ENCODE peak calls at places on chromosomes 12 and 14, in nine cellular contexts. R is heart left ventricle, Z is retinal pigment epithelial cell, B is AG09309, A is small intestine, I is NCI-H2081, J is foreskin fibroblast, E is spleen, L is kidney tubule cell. D is an unnamed sample.

GRCh38 chr12:125509195-125509594 is 444.0 kb downstream of the AACS start:
- DNase-seq in R (no peak), Z (peak), B (no peak), A (no peak), I (no peak), J (no peak), E (no peak), L (no peak), D (no peak)

GRCh38 chr12:70664463-70664862 is 27.2 kb upstream of the PTPRB start:
- DNase-seq in R (no peak), Z (no peak), B (no peak), A (no peak), I (peak), J (no peak), E (no peak), L (no peak), D (no peak)

GRCh38 chr12:82996168-82996812 is 309.6 kb downstream of the TMTC2 start:
- DNase-seq in R (no peak), Z (no peak), B (no peak), A (peak), I (no peak), J (no peak), E (no peak), L (peak), D (no peak)

GRCh38 chr14:61730756-61731373 is 31.4 kb upstream of the SNAPC1 start:
- DNase-seq in R (no peak), Z (no peak), B (no peak), A (no peak), I (no peak), J (no peak), E (no peak), L (no peak), D (no peak)

GRCh38 chr12:130202201-130202600 is 39.9 kb downstream of the FZD10 start:
- DNase-seq in R (no peak), Z (no peak), B (no peak), A (no peak), I (no peak), J (no peak), E (no peak), L (no peak), D (no peak)

GRCh38 chr14:90677484-90678045 is 138.7 kb downstream of the TTC7B start:
- DNase-seq in R (no peak), Z (no peak), B (no peak), A (no peak), I (no peak), J (peak), E (no peak), L (peak), D (no peak)

GRCh38 chr14:73500360-73500759 is 9.6 kb downstream of the RIOX1 start:
- DNase-seq in R (no peak), Z (no peak), B (no peak), A (no peak), I (no peak), J (no peak), E (no peak), L (peak), D (no peak)

GRCh38 chr12:32501835-32502333 is 102.5 kb downstream of the FGD4 start:
- DNase-seq in R (no peak), Z (peak), B (peak), A (peak), I (peak), J (peak), E (no peak), L (peak), D (peak)

GRCh38 chr14:34059925-34060746 is 109.3 kb upstream of the EGLN3 start:
- DNase-seq in R (peak), Z (no peak), B (no peak), A (peak), I (peak), J (peak), E (peak), L (peak), D (peak)

GRCh38 chr12:52280319-52280795 is 5.9 kb downstream of the KRT86 start:
- DNase-seq in R (peak), Z (peak), B (peak), A (no peak), I (no peak), J (peak), E (peak), L (peak), D (peak)

GRCh38 chr12:67068773-67069450 is 200.2 kb upstream of the CAND1 start:
- DNase-seq in R (peak), Z (no peak), B (no peak), A (peak), I (peak), J (peak), E (peak), L (peak), D (no peak)

GRCh38 chr12:130619378-130619970 is 96.6 kb downstream of the RIMBP2 start:
- DNase-seq in R (no peak), Z (no peak), B (no peak), A (peak), I (no peak), J (no peak), E (no peak), L (peak), D (no peak)

GRCh38 chr12:28484157-28484556 is 293.9 kb downstream of the CCDC91 start:
- DNase-seq in R (no peak), Z (no peak), B (no peak), A (no peak), I (no peak), J (no peak), E (no peak), L (no peak), D (no peak)

GRCh38 chr12:126182619-126183236 is 1117.5 kb downstream of the AACS start:
- DNase-seq in R (no peak), Z (no peak), B (peak), A (no peak), I (no peak), J (no peak), E (no peak), L (no peak), D (no peak)

GRCh38 chr12:48078901-48079300 is 27.0 kb downstream of the SENP1 start:
- DNase-seq in R (no peak), Z (no peak), B (peak), A (no peak), I (no peak), J (peak), E (no peak), L (no peak), D (no peak)

GRCh38 chr12:4383304-4383865 is 3.9 kb upstream of the FGF23 start:
- DNase-seq in R (no peak), Z (no peak), B (no peak), A (peak), I (no peak), J (no peak), E (no peak), L (no peak), D (peak)

GRCh38 chr12:59069481-59069880 is 149.2 kb upstream of the LRIG3 start:
- DNase-seq in R (no peak), Z (no peak), B (no peak), A (no peak), I (no peak), J (no peak), E (no peak), L (no peak), D (no peak)

GRCh38 chr14:73394317-73394716 is 64.0 kb downstream of the NUMB start:
- DNase-seq in R (no peak), Z (no peak), B (no peak), A (no peak), I (no peak), J (no peak), E (no peak), L (peak), D (no peak)

GRCh38 chr12:1873531-1874149 is 44.8 kb downstream of the CACNA2D4 start:
- DNase-seq in R (no peak), Z (no peak), B (no peak), A (no peak), I (no peak), J (no peak), E (no peak), L (no peak), D (no peak)

GRCh38 chr12:54027442-54027786 is 826 bp upstream of the HOXC6 start:
- DNase-seq in R (no peak), Z (no peak), B (no peak), A (no peak), I (no peak), J (no peak), E (no peak), L (no peak), D (no peak)

GRCh38 chr12:9867531-9867930 is 1.6 kb downstream of the CLEC2B start:
- DNase-seq in R (no peak), Z (no peak), B (no peak), A (no peak), I (no peak), J (no peak), E (no peak), L (no peak), D (peak)

GRCh38 chr12:57549909-57550627 is at the start of gene KIF5A:
- DNase-seq in R (peak), Z (no peak), B (no peak), A (no peak), I (peak), J (no peak), E (peak), L (no peak), D (peak)

GRCh38 chr14:101219896-101220703 is 316.6 kb upstream of the RTL1 start:
- DNase-seq in R (no peak), Z (no peak), B (no peak), A (no peak), I (no peak), J (no peak), E (no peak), L (no peak), D (no peak)

GRCh38 chr12:990308-990648 is 745 bp upstream of the ERC1 start:
- DNase-seq in R (peak), Z (no peak), B (no peak), A (peak), I (peak), J (peak), E (peak), L (peak), D (peak)

GRCh38 chr12:3317841-3318501 is 173.0 kb upstream of the PRMT8 start:
- DNase-seq in R (no peak), Z (no peak), B (no peak), A (no peak), I (no peak), J (no peak), E (no peak), L (no peak), D (no peak)

GRCh38 chr14:76955575-76956252 is 72.8 kb downstream of the IRF2BPL start:
- DNase-seq in R (peak), Z (no peak), B (no peak), A (no peak), I (peak), J (peak), E (peak), L (peak), D (peak)

GRCh38 chr12:52969828-52970569 is 21.1 kb downstream of the KRT18 start:
- DNase-seq in R (peak), Z (peak), B (no peak), A (peak), I (no peak), J (no peak), E (no peak), L (no peak), D (no peak)

GRCh38 chr14:68520637-68521556 is 272.0 kb downstream of the ZFP36L1 start:
- DNase-seq in R (no peak), Z (no peak), B (no peak), A (peak), I (no peak), J (no peak), E (no peak), L (peak), D (no peak)